ENCODE peak calls at places on chromosomes 2 and 18, in five cellular contexts. F, I, Y, Z and J are unnamed samples.

GRCh38 chr18:58407649-58408407 is 221.1 kb downstream of the ALPK2 start:
- DNase-seq in F (no peak), I (no peak), Y (no peak), Z (no peak), J (no peak)

GRCh38 chr2:144834363-144834762 is 314.4 kb upstream of the ZEB2 start:
- DNase-seq in F (no peak), I (no peak), Y (no peak), Z (no peak), J (no peak)

GRCh38 chr2:96143231-96143847 is 1.9 kb downstream of the DUSP2 start:
- DNase-seq in F (no peak), I (no peak), Y (no peak), Z (no peak), J (no peak)

GRCh38 chr2:96243843-96244242 is 22.0 kb downstream of the TMEM127 start:
- DNase-seq in F (no peak), I (no peak), Y (no peak), Z (no peak), J (no peak)

GRCh38 chr2:223846524-223846923 is 9.1 kb upstream of the AP1S3 start:
- DNase-seq in F (peak; percentile 61), I (no peak), Y (no peak), Z (peak; percentile 85), J (peak; percentile 94)

GRCh38 chr2:86297382-86298147 is 39.9 kb downstream of the REEP1 start:
- DNase-seq in F (no peak), I (no peak), Y (no peak), Z (no peak), J (no peak)

GRCh38 chr2:241902357-241902991 is 32.9 kb downstream of the RTP5 start:
- DNase-seq in F (no peak), I (no peak), Y (no peak), Z (no peak), J (no peak)

GRCh38 chr18:68436485-68436884 is 278.4 kb downstream of the TMX3 start:
- DNase-seq in F (no peak), I (no peak), Y (no peak), Z (no peak), J (no peak)

GRCh38 chr2:208407667-208408066 is 1.1 kb downstream of the PTH2R start:
- DNase-seq in F (no peak), I (peak; percentile 16), Y (no peak), Z (no peak), J (peak; percentile 6)

GRCh38 chr2:240622631-240623235 is 2.5 kb upstream of the GPR35 start:
- DNase-seq in F (no peak), I (no peak), Y (no peak), Z (no peak), J (no peak)

GRCh38 chr2:195057001-195057400 is 600.0 kb upstream of the SLC39A10 start:
- DNase-seq in F (no peak), I (no peak), Y (no peak), Z (no peak), J (no peak)

GRCh38 chr2:205086689-205087088 is 541.4 kb downstream of the PARD3B start:
- DNase-seq in F (peak; percentile 13), I (no peak), Y (no peak), Z (no peak), J (no peak)

GRCh38 chr2:203469554-203469953 is 65.5 kb downstream of the RAPH1 start:
- DNase-seq in F (no peak), I (no peak), Y (no peak), Z (no peak), J (no peak)

GRCh38 chr18:58674863-58675472 is 3.7 kb downstream of the MALT1 start:
- DNase-seq in F (no peak), I (no peak), Y (no peak), Z (no peak), J (peak; percentile 56)

GRCh38 chr2:145597011-145597410 is 1077.1 kb upstream of the ZEB2 start:
- DNase-seq in F (no peak), I (no peak), Y (no peak), Z (no peak), J (no peak)

GRCh38 chr2:102806250-102806837 is 44.5 kb downstream of the TMEM182 start:
- DNase-seq in F (peak; percentile 17), I (no peak), Y (peak; percentile 27), Z (no peak), J (no peak)

GRCh38 chr2:43052204-43052943 is 174.0 kb downstream of the ZFP36L2 start:
- DNase-seq in F (no peak), I (no peak), Y (no peak), Z (no peak), J (no peak)

GRCh38 chr2:194545978-194546377 is 1111.0 kb upstream of the SLC39A10 start:
- DNase-seq in F (no peak), I (no peak), Y (no peak), Z (no peak), J (no peak)

GRCh38 chr2:240642061-240642805 is 17.0 kb downstream of the GPR35 start:
- DNase-seq in F (no peak), I (no peak), Y (no peak), Z (no peak), J (no peak)

GRCh38 chr2:164657129-164657528 is 35.8 kb upstream of the GRB14 start:
- DNase-seq in F (peak; percentile 74), I (no peak), Y (no peak), Z (peak; percentile 91), J (peak; percentile 27)

GRCh38 chr2:35933031-35933430 is 422.5 kb upstream of the CRIM1 start:
- DNase-seq in F (no peak), I (no peak), Y (no peak), Z (no peak), J (no peak)

GRCh38 chr2:223909048-223909741 is 35.9 kb downstream of the WDFY1 start:
- DNase-seq in F (no peak), I (no peak), Y (no peak), Z (no peak), J (no peak)

GRCh38 chr2:64854773-64855237 is 134.4 kb upstream of the SLC1A4 start:
- DNase-seq in F (no peak), I (peak; percentile 3), Y (no peak), Z (no peak), J (no peak)

GRCh38 chr2:96267159-96267971 is 1.3 kb downstream of the CIAO1 start:
- DNase-seq in F (no peak), I (no peak), Y (no peak), Z (no peak), J (no peak)

GRCh38 chr2:42886921-42887320 is 94.5 kb upstream of the HAAO start:
- DNase-seq in F (no peak), I (no peak), Y (no peak), Z (no peak), J (no peak)

GRCh38 chr2:6917761-6918421 is 679 bp downstream of the RNF144A start:
- DNase-seq in F (no peak), I (no peak), Y (no peak), Z (no peak), J (no peak)

GRCh38 chr18:9441061-9441460 is 34.3 kb upstream of the RALBP1 start:
- DNase-seq in F (no peak), I (no peak), Y (no peak), Z (no peak), J (no peak)

GRCh38 chr18:47915930-47916329 is 14.5 kb downstream of the SMAD2 start:
- DNase-seq in F (no peak), I (no peak), Y (no peak), Z (no peak), J (no peak)